ENCODE peak calls at places on chromosomes 16 and 17, in six cellular contexts. I is neural progenitor cell, J is left lung, L is A549, R is endothelial cell of umbilical vein, D is psoas muscle. B is an unnamed sample.

GRCh38 chr17:61638087-61638486 is 47.1 kb upstream of the NACA2 start:
- DNase-seq in I (no peak), D (no peak), R (no peak), J (no peak), L (no peak), B (no peak)

GRCh38 chr17:48998557-48999440 is 1.6 kb downstream of the IGF2BP1 start:
- DNase-seq in J (no peak), D (no peak), I (peak), L (peak), R (peak), B (peak)

GRCh38 chr17:82269882-82270500 is 3.5 kb downstream of the CSNK1D start:
- DNase-seq in D (no peak), R (no peak), L (no peak), J (no peak), I (no peak), B (no peak)

GRCh38 chr17:1621273-1621954 is 7.2 kb downstream of the SLC43A2 start:
- DNase-seq in R (no peak), J (no peak), L (no peak), D (no peak), I (no peak), B (no peak)

GRCh38 chr17:32281011-32281451 is 15.4 kb downstream of the RHBDL3 start:
- DNase-seq in R (peak), J (no peak), L (no peak), I (peak), D (peak), B (no peak)

GRCh38 chr17:40480501-40481003 is 20.9 kb downstream of the TNS4 start:
- DNase-seq in L (peak), J (no peak), I (no peak), D (no peak), R (no peak), B (no peak)

GRCh38 chr16:88926374-88926990 is 50.5 kb downstream of the CBFA2T3 start:
- DNase-seq in R (no peak), I (peak), D (no peak), J (no peak), L (no peak), B (no peak)

GRCh38 chr17:48972749-48973097 is 4.3 kb upstream of the GIP start:
- DNase-seq in I (no peak), J (no peak), D (no peak), R (no peak), L (no peak), B (no peak)

GRCh38 chr17:51015145-51015558 is 105.5 kb downstream of the SPAG9 start:
- DNase-seq in L (no peak), D (no peak), R (peak), J (no peak), I (no peak), B (peak)

GRCh38 chr17:45834471-45835396 is 9.9 kb upstream of the SPPL2C start:
- DNase-seq in D (no peak), I (no peak), J (no peak), R (no peak), L (peak), B (no peak)

GRCh38 chr16:7405166-7405565 is 72.5 kb downstream of the RBFOX1 start:
- DNase-seq in D (peak), R (no peak), J (peak), L (peak), I (peak), B (no peak)

GRCh38 chr17:38864636-38865398 is 5.0 kb upstream of the LASP1 start:
- DNase-seq in R (peak), L (peak), J (no peak), I (peak), D (no peak), B (peak)

GRCh38 chr17:4940625-4941021 is 555 bp downstream of the RNF167 start:
- DNase-seq in J (no peak), D (no peak), R (no peak), L (no peak), I (no peak), B (no peak)

GRCh38 chr17:81027591-81028505 is 7.1 kb upstream of the BAIAP2 start:
- DNase-seq in D (peak), R (no peak), I (no peak), J (no peak), L (no peak), B (no peak)

GRCh38 chr16:13453325-13453724 is 466.6 kb upstream of the ERCC4 start:
- DNase-seq in R (no peak), L (no peak), J (no peak), D (no peak), I (no peak), B (no peak)

GRCh38 chr17:68613739-68614298 is 12.7 kb upstream of the FAM20A start:
- DNase-seq in I (peak), R (peak), L (peak), D (peak), J (no peak), B (peak)

GRCh38 chr16:81774348-81774747 is 4.7 kb upstream of the PLCG2 start:
- DNase-seq in L (no peak), R (peak), I (no peak), D (no peak), J (no peak), B (no peak)

GRCh38 chr16:50371936-50372595 is 3.3 kb upstream of the BRD7 start:
- DNase-seq in R (no peak), I (peak), D (no peak), J (no peak), L (no peak), B (peak)

GRCh38 chr17:63681530-63681929 is 18.4 kb downstream of the LIMD2 start:
- DNase-seq in R (peak), J (no peak), D (no peak), I (no peak), L (no peak), B (no peak)

GRCh38 chr17:16215965-16216316 is 607 bp upstream of the NCOR1 start:
- DNase-seq in J (no peak), L (no peak), I (no peak), R (no peak), D (no peak), B (no peak)

GRCh38 chr17:79907217-79907715 is 68.0 kb upstream of the CBX4 start:
- DNase-seq in L (no peak), I (no peak), R (no peak), J (no peak), D (no peak), B (no peak)

GRCh38 chr16:21218135-21218534 is 6.8 kb upstream of the ZP2 start:
- DNase-seq in I (no peak), R (no peak), L (no peak), D (no peak), J (no peak), B (peak)

GRCh38 chr17:10398352-10398751 is 23.4 kb downstream of the MYH8 start:
- DNase-seq in R (no peak), I (peak), L (no peak), D (no peak), J (no peak), B (no peak)

GRCh38 chr16:74281285-74281684 is 15.3 kb upstream of the PSMD7 start:
- DNase-seq in R (no peak), L (no peak), D (no peak), J (no peak), I (peak), B (no peak)

GRCh38 chr17:39813631-39814030 is 50.5 kb downstream of the IKZF3 start:
- DNase-seq in I (no peak), L (no peak), R (no peak), D (no peak), J (no peak), B (no peak)

GRCh38 chr16:48408688-48409087 is 23.5 kb upstream of the SIAH1 start:
- DNase-seq in R (no peak), D (no peak), J (peak), I (no peak), L (peak), B (peak)

GRCh38 chr16:28003021-28003865 is 60.3 kb downstream of the GSG1L start:
- DNase-seq in D (no peak), I (no peak), J (no peak), R (no peak), L (no peak), B (no peak)

GRCh38 chr17:2267354-2267753 is 36.2 kb downstream of the SMG6 start:
- DNase-seq in D (no peak), I (no peak), R (no peak), J (no peak), L (no peak), B (no peak)

GRCh38 chr17:67700720-67701119 is 17.0 kb upstream of the NOL11 start:
- DNase-seq in I (no peak), R (no peak), J (no peak), L (no peak), D (no peak), B (no peak)

GRCh38 chr17:14950216-14950615 is 314.9 kb downstream of the PMP22 start:
- DNase-seq in J (no peak), R (no peak), L (no peak), D (no peak), I (no peak), B (peak)

GRCh38 chr17:8405499-8406016 is 7.9 kb upstream of the RNF222 start:
- DNase-seq in D (no peak), J (no peak), L (no peak), I (no peak), R (no peak), B (no peak)

GRCh38 chr16:68781784-68782183 is 44.7 kb downstream of the CDH1 start:
- DNase-seq in L (no peak), I (no peak), R (no peak), D (no peak), J (no peak), B (no peak)

GRCh38 chr16:88688013-88688778 is 1.9 kb upstream of the SNAI3 start:
- DNase-seq in J (peak), D (no peak), L (no peak), I (peak), R (no peak), B (no peak)

GRCh38 chr17:652310-652709 is 62.3 kb downstream of the VPS53 start:
- DNase-seq in J (no peak), D (peak), L (no peak), I (no peak), R (no peak), B (no peak)

GRCh38 chr16:89994389-89994720 is 24.9 kb downstream of the DBNDD1 start:
- DNase-seq in J (no peak), L (no peak), I (no peak), D (no peak), R (no peak), B (no peak)

GRCh38 chr16:89993971-89994370 is 25.3 kb downstream of the DBNDD1 start:
- DNase-seq in I (no peak), R (no peak), D (no peak), L (no peak), J (no peak), B (no peak)

GRCh38 chr16:89999831-90000574 is 19.3 kb downstream of the DBNDD1 start:
- DNase-seq in J (no peak), R (no peak), L (no peak), D (no peak), I (no peak), B (no peak)

GRCh38 chr16:89993377-89993776 is 25.9 kb downstream of the DBNDD1 start:
- DNase-seq in J (no peak), I (no peak), L (no peak), R (no peak), D (no peak), B (no peak)

DNA sequence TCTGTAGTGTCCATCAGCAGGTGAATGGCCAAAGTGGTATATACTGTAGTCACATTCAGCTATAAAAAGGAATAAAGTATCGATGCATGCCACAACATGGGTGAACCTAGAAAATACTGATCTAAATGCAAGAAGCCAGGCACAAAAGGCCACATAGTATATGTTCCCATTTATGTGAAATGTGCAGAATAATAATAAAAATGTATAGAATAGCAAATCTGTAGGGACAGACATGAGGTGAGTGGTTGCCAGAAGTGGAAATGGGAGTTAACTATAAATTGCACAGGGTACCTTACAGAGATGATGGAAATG is 23.1 kb downstream of the DBNDD1 start:
- DNase-seq in J (no peak), D (no peak), L (no peak), I (no peak), R (no peak), B (no peak)
- H3K27ac ChIP-seq in J (peak), D (peak), L (peak), I (no peak), R (peak), B (peak)

GRCh38 chr17:54007855-54008254 is 185.1 kb downstream of the KIF2B start:
- DNase-seq in I (no peak), R (no peak), L (no peak), D (no peak), J (no peak), B (no peak)
- TF ChIP-seq CTCF in I (peak), R (no peak), L (no peak), D (no peak), J (no peak), B (no peak)

GRCh38 chr17:74442670-74443515 is 11.0 kb downstream of the GPRC5C start:
- DNase-seq in J (peak), R (no peak), I (peak), L (peak), D (peak), B (peak)

GRCh38 chr17:74446551-74447500 is 14.9 kb downstream of the GPRC5C start:
- DNase-seq in J (no peak), R (no peak), D (peak), L (no peak), I (no peak), B (no peak)

GRCh38 chr17:74444406-74444805 is 12.5 kb downstream of the GPRC5C start:
- DNase-seq in D (peak), J (no peak), R (no peak), L (no peak), I (no peak), B (no peak)

GRCh38 chr17:74443516-74444296 is 11.8 kb downstream of the GPRC5C start:
- DNase-seq in J (no peak), R (no peak), L (no peak), I (no peak), D (no peak), B (no peak)

DNA sequence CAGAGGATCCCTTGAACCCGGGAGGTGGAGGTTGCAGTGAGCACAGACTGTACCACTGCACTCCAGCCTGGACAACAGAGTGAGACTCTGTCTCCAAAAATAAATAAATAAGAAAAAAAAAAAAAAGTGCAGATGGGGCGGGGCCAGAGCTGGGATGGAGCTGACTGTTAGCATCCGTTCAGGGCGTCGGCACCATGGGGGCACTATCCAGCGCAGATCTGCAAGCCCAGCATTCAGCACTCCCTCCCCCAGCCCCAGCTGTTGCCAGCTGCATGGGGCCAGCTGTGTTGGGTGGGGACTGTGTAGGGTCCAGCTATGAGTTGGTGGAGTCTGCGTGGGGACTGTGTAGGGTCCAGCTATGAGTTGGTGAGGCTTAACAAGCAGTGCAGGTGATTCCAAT is 13.3 kb downstream of the GPRC5C start:
- DNase-seq in R (no peak), I (no peak), L (no peak), D (no peak), J (no peak), B (no peak)
- H3K27ac ChIP-seq in R (no peak), I (no peak), L (no peak), D (peak), J (no peak), B (no peak)

GRCh38 chr16:55494994-55495421 is 13.9 kb upstream of the LPCAT2 start:
- DNase-seq in I (peak), L (peak), R (peak), D (no peak), J (no peak), B (peak)
- TF ChIP-seq CTCF in I (peak), L (no peak), R (peak), D (peak), J (no peak), B (peak)

DNA sequence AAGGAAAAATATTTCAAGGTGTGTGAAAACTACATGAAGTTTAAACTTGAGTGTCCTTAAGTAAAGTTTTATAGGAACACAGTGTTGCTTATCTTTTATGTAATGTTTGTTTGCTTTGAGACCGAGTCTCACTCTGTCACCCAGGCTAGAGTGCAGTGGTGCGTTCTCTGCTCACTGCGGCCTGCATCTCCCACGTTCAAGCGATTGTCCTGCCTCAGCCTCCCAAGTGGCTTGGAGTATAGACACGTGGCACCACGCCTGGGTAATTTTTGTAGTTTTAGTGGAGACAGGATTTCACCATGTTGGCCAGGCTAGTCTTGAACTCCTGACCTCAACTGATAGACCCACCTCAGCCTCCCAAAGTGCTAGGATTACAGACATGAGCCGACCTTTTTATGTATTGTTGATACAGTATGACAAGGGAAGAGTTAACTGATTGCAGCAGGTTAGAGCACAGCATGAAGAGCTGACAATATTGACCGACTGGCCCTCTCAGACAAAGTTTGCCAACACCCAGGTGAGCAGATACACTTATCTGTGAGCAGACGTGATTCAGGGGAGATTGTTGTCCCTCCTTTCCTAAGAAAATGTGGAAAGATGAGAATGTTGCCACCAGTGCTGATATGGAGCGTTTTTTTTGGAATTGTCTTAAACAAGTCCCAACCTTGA is 373.7 kb downstream of the WWOX start:
- DNase-seq in L (no peak), D (no peak), R (no peak), I (no peak), J (no peak), B (no peak)
- H3K27ac ChIP-seq in L (no peak), D (no peak), R (no peak), I (no peak), J (no peak), B (no peak)

DNA sequence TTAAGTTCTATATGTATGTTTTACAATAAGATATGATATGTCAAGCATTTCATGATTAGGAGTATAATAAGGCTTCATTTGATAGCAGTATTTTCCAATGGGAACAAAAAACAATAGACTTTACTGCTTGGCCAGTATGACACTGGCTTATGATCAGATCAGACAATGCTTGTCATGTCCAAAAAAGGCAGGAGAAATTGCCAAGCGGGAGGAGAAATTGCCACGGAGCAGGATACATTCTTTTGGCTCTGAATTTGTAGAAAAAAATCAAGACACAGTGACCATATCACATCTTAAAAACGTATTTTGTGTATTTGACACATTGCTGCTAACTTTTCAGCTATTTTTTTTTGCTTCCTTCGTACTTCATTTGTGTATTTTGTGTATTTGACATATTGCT is 404.1 kb downstream of the CNTNAP4 start:
- DNase-seq in L (no peak), R (no peak), J (no peak), D (no peak), I (no peak), B (no peak)
- TF ChIP-seq CTCF in L (no peak), R (no peak), J (no peak), D (no peak), I (no peak), B (no peak)

GRCh38 chr16:67441289-67441753 is 10.4 kb downstream of the HSD11B2 start:
- DNase-seq in D (peak), R (no peak), L (no peak), I (no peak), J (peak), B (no peak)
- H3K27ac ChIP-seq in D (peak), R (no peak), L (no peak), I (no peak), J (no peak), B (no peak)

B was measured in fibroblast of lung.